ENCODE peak calls at places on chromosomes 1 and 21, in ten cellular contexts. V is fibroblast of the conjunctiva; E is T-helper 1 cell; B is cerebellum; T is activated naive CD4-positive, alpha-beta T cell; U is stimulated activated CD8-positive, alpha-beta memory T cell treated with anti-CD3 and anti-CD28 coated beads, Interleukin-4, amount 100 ng/mL, for 24 hours; D is fibroblast of gingiva; I is cardiac muscle cell; Q is choroid plexus epithelial cell; X is NCI-H2171. L is an unnamed sample.

GRCh38 chr1:44230796-44231195 is 17.5 kb downstream of the DMAP1 start:
- DNase-seq in V (no peak), E (no peak), B (no peak), T (no peak), U (no peak), D (no peak), I (no peak), Q (no peak), X (no peak), L (no peak)

GRCh38 chr1:34296059-34296458 is 119.4 kb downstream of the C1orf94 start:
- DNase-seq in V (no peak), E (no peak), B (no peak), T (no peak), U (no peak), D (no peak), I (no peak), Q (no peak), X (no peak), L (no peak)

GRCh38 chr1:169928438-169929209 is 34.9 kb upstream of the SCYL3 start:
- DNase-seq in V (peak), E (no peak), B (peak), T (no peak), U (no peak), D (peak), I (peak), Q (peak), X (no peak), L (peak)

GRCh38 chr1:224180783-224181452 is 2.1 kb upstream of the DEGS1 start:
- DNase-seq in V (no peak), E (no peak), B (no peak), T (no peak), U (no peak), D (no peak), I (no peak), Q (no peak), X (peak), L (no peak)

GRCh38 chr1:85078903-85079302 is 30.6 kb upstream of the MCOLN3 start:
- DNase-seq in V (peak), E (no peak), B (no peak), T (no peak), U (no peak), D (peak), I (peak), Q (peak), X (no peak), L (no peak)

GRCh38 chr21:25283720-25284119 is 323.6 kb downstream of the MRPL39 start:
- DNase-seq in V (peak), E (no peak), B (no peak), T (no peak), U (no peak), D (peak), I (peak), Q (peak), X (no peak), L (no peak)

GRCh38 chr1:87399701-87400100 is 71.0 kb downstream of the LMO4 start:
- DNase-seq in V (no peak), E (no peak), B (no peak), T (no peak), U (no peak), D (no peak), I (no peak), Q (no peak), X (no peak), L (no peak)

GRCh38 chr1:202802998-202803932 is 5.0 kb downstream of the KDM5B start:
- DNase-seq in V (no peak), E (no peak), B (no peak), T (no peak), U (no peak), D (peak), I (peak), Q (peak), X (no peak), L (no peak)

GRCh38 chr1:16718908-16719533 is 21.3 kb upstream of the RNU1-4 start:
- DNase-seq in V (no peak), E (no peak), B (no peak), T (no peak), U (no peak), D (no peak), I (no peak), Q (no peak), X (no peak), L (no peak)

GRCh38 chr21:42261832-42262200 is 42.9 kb downstream of the ABCG1 start:
- DNase-seq in V (no peak), E (no peak), B (peak), T (no peak), U (no peak), D (no peak), I (no peak), Q (peak), X (no peak), L (no peak)

GRCh38 chr21:45420623-45421041 is 15.7 kb downstream of the COL18A1 start:
- DNase-seq in V (no peak), E (no peak), B (no peak), T (no peak), U (no peak), D (no peak), I (no peak), Q (no peak), X (no peak), L (no peak)

GRCh38 chr1:11294951-11295350 is 22.0 kb downstream of the UBIAD1 start:
- DNase-seq in V (no peak), E (no peak), B (no peak), T (no peak), U (no peak), D (no peak), I (no peak), Q (no peak), X (no peak), L (no peak)

GRCh38 chr1:184056921-184057496 is 5.5 kb downstream of the TSEN15 start:
- DNase-seq in V (peak), E (no peak), B (no peak), T (no peak), U (no peak), D (peak), I (peak), Q (peak), X (no peak), L (no peak)

GRCh38 chr1:239898067-239898730 is 193.5 kb upstream of the FMN2 start:
- DNase-seq in V (peak), E (peak), B (peak), T (peak), U (peak), D (peak), I (peak), Q (peak), X (peak), L (peak)

GRCh38 chr1:207937204-207937603 is 26.3 kb upstream of the CD34 start:
- DNase-seq in V (no peak), E (no peak), B (no peak), T (no peak), U (no peak), D (no peak), I (no peak), Q (no peak), X (no peak), L (no peak)

GRCh38 chr1:233061265-233061664 is 110.9 kb downstream of the NTPCR start:
- DNase-seq in V (no peak), E (no peak), B (no peak), T (no peak), U (no peak), D (no peak), I (no peak), Q (no peak), X (no peak), L (no peak)

GRCh38 chr1:185432943-185433342 is 115.9 kb upstream of the IVNS1ABP start:
- DNase-seq in V (no peak), E (no peak), B (no peak), T (no peak), U (no peak), D (no peak), I (no peak), Q (no peak), X (no peak), L (no peak)

GRCh38 chr21:25835397-25835796 is 100.6 kb downstream of the GABPA start:
- DNase-seq in V (no peak), E (no peak), B (no peak), T (no peak), U (no peak), D (no peak), I (peak), Q (no peak), X (no peak), L (no peak)

GRCh38 chr1:144101397-144102050 is 129.7 kb upstream of the FAM72C start:
- DNase-seq in V (no peak), E (peak), B (peak), T (no peak), U (no peak), D (peak), I (no peak), Q (no peak), X (no peak), L (no peak)

GRCh38 chr21:31945576-31945975 is 72.8 kb downstream of the HUNK start:
- DNase-seq in V (peak), E (no peak), B (no peak), T (no peak), U (no peak), D (no peak), I (peak), Q (no peak), X (no peak), L (no peak)

GRCh38 chr1:27332536-27333281 is 9.1 kb upstream of the SYTL1 start:
- DNase-seq in V (no peak), E (no peak), B (peak), T (no peak), U (peak), D (no peak), I (peak), Q (peak), X (no peak), L (no peak)

GRCh38 chr1:246155923-246156322 is 351.2 kb downstream of the SMYD3 start:
- DNase-seq in V (peak), E (no peak), B (no peak), T (no peak), U (no peak), D (peak), I (peak), Q (peak), X (no peak), L (no peak)